ENCODE peak calls at places on chromosomes 2 and 18, in nine cellular contexts. V is vagina; A is brain microvascular endothelial cell; L is anterior cingulate cortex; E is ACHN; Y is NCI-H1694; G is fibroblast of the aortic adventitia; D is stimulated activated CD8-positive, alpha-beta memory T cell treated with anti-CD3 and anti-CD28 coated beads, Interleukin-15, amount 100 ng/mL, for 1 hour; F is pons. J is an unnamed sample.

GRCh38 chr2:157361526-157361925 is 35.9 kb upstream of the ERMN start:
- DNase-seq in G (no peak), E (no peak), Y (no peak), A (no peak), D (no peak), F (no peak), L (no peak), V (no peak), J (no peak)

GRCh38 chr2:30362468-30363081 is 84.5 kb upstream of the LCLAT1 start:
- DNase-seq in A (peak), E (peak), V (no peak), D (no peak), Y (no peak), G (peak), F (no peak), L (no peak), J (peak)

GRCh38 chr2:65630643-65631042 is 198.2 kb upstream of the SPRED2 start:
- DNase-seq in L (no peak), V (peak), A (peak), F (no peak), Y (no peak), E (no peak), D (no peak), G (peak), J (peak)

GRCh38 chr18:8942909-8943545 is 159.5 kb upstream of the NDUFV2 start:
- DNase-seq in L (no peak), E (no peak), A (no peak), F (peak), Y (no peak), G (no peak), D (no peak), V (no peak), J (no peak)

GRCh38 chr2:190404487-190404886 is 3.7 kb upstream of the MFSD6 start:
- DNase-seq in V (no peak), L (peak), E (peak), D (no peak), A (peak), G (peak), F (no peak), Y (no peak), J (no peak)

GRCh38 chr2:186170693-186171092 is 315.4 kb upstream of the ZC3H15 start:
- DNase-seq in D (no peak), F (no peak), L (no peak), E (no peak), V (no peak), A (no peak), Y (no peak), G (no peak), J (no peak)

GRCh38 chr2:119645173-119645846 is 33.7 kb upstream of the TMEM177 start:
- DNase-seq in E (no peak), D (no peak), Y (no peak), V (no peak), A (peak), F (no peak), L (no peak), G (peak), J (no peak)

GRCh38 chr18:72283148-72283925 is 260.8 kb downstream of the CBLN2 start:
- DNase-seq in D (no peak), V (no peak), G (no peak), E (no peak), A (no peak), F (no peak), Y (no peak), L (no peak), J (no peak)

GRCh38 chr2:218051908-218052307 is 17.1 kb upstream of the RUFY4 start:
- DNase-seq in D (no peak), E (no peak), Y (no peak), G (no peak), V (no peak), F (no peak), A (no peak), L (no peak), J (no peak)

GRCh38 chr2:121030523-121030922 is 254.5 kb downstream of the TFCP2L1 start:
- DNase-seq in V (no peak), Y (no peak), E (no peak), F (no peak), A (no peak), G (no peak), L (no peak), D (no peak), J (no peak)

GRCh38 chr2:201157694-201158093 is 25.2 kb upstream of the CASP10 start:
- DNase-seq in V (peak), F (no peak), A (no peak), E (no peak), G (no peak), Y (no peak), L (no peak), D (no peak), J (no peak)

GRCh38 chr2:72932045-72932444 is 14.7 kb downstream of the EMX1 start:
- DNase-seq in E (peak), D (no peak), F (no peak), V (no peak), A (no peak), L (no peak), Y (no peak), G (peak), J (no peak)

GRCh38 chr2:123808243-123808642 is 216.8 kb upstream of the CNTNAP5 start:
- DNase-seq in E (no peak), Y (no peak), D (no peak), A (no peak), G (no peak), V (no peak), F (no peak), L (no peak), J (no peak)

GRCh38 chr2:134917958-134918517 is 584 bp upstream of the CCNT2 start:
- DNase-seq in L (no peak), E (peak), F (no peak), Y (no peak), V (no peak), G (no peak), D (peak), A (no peak), J (no peak)

GRCh38 chr18:48525671-48526070 is 13.2 kb upstream of the CTIF start:
- DNase-seq in V (no peak), D (no peak), F (no peak), Y (no peak), L (no peak), A (no peak), E (no peak), G (no peak), J (no peak)

GRCh38 chr2:208254871-208255556 is at the start of gene IDH1:
- DNase-seq in G (peak), F (peak), D (peak), E (peak), V (peak), Y (peak), L (peak), A (peak), J (peak)